ENCODE peak calls at places on chromosomes 3 and 15, in eight cellular contexts. H is uterus, F is BE2C, J is breast epithelium, E is mucosa of descending colon, X is endothelial cell of umbilical vein, O is GM12878, V is tibial nerve. S is an unnamed sample.
A peak's percentile ranks its signal among the peaks of the same experiment; 100 is the strongest.

GRCh38 chr15:57323806-57324589 is 52.3 kb upstream of the CGNL1 start:
- DNase-seq in H (no peak), F (peak; percentile 74), J (peak; percentile 78), E (peak; percentile 82), X (no peak), O (no peak), V (peak; percentile 39), S (peak; percentile 48)

GRCh38 chr15:74954515-74954914 is 2.1 kb downstream of the RPP25 start:
- DNase-seq in H (peak; percentile 23), F (peak; percentile 94), J (no peak), E (no peak), X (peak; percentile 59), O (no peak), V (no peak), S (no peak)

GRCh38 chr3:52085883-52086282 is 29.5 kb upstream of the DUSP7 start:
- DNase-seq in H (no peak), F (no peak), J (no peak), E (peak; percentile 16), X (no peak), O (no peak), V (no peak), S (no peak)

GRCh38 chr3:177813322-177813721 is 616.0 kb upstream of the TBL1XR1 start:
- DNase-seq in H (no peak), F (no peak), J (peak; percentile 80), E (no peak), X (peak; percentile 87), O (no peak), V (peak; percentile 67), S (peak; percentile 66)

GRCh38 chr3:138426211-138426610 is 8.2 kb upstream of the ESYT3 start:
- DNase-seq in H (no peak), F (no peak), J (no peak), E (no peak), X (no peak), O (no peak), V (no peak), S (peak; percentile 6)

GRCh38 chr3:81043009-81043408 is 718.4 kb downstream of the GBE1 start:
- DNase-seq in H (no peak), F (no peak), J (no peak), E (no peak), X (no peak), O (no peak), V (no peak), S (no peak)

GRCh38 chr15:92811514-92811913 is 88.6 kb upstream of the CHD2 start:
- DNase-seq in H (no peak), F (no peak), J (peak; percentile 61), E (no peak), X (no peak), O (no peak), V (no peak), S (peak; percentile 67)

GRCh38 chr3:86381247-86381646 is 609.7 kb downstream of the VGLL3 start:
- DNase-seq in H (no peak), F (no peak), J (no peak), E (no peak), X (no peak), O (no peak), V (no peak), S (no peak)

GRCh38 chr3:157445897-157446296 is 9.2 kb downstream of the PTX3 start:
- DNase-seq in H (no peak), F (no peak), J (no peak), E (no peak), X (peak; percentile 33), O (no peak), V (no peak), S (no peak)

GRCh38 chr3:51646091-51646490 is 25.0 kb upstream of the TEX264 start:
- DNase-seq in H (no peak), F (no peak), J (no peak), E (no peak), X (no peak), O (no peak), V (no peak), S (no peak)

GRCh38 chr3:151169700-151170224 is 33.3 kb downstream of the GPR171 start:
- DNase-seq in H (no peak), F (no peak), J (no peak), E (peak; percentile 55), X (no peak), O (no peak), V (peak; percentile 38), S (no peak)

GRCh38 chr15:40092416-40093223 is 16.1 kb downstream of the BMF start:
- DNase-seq in H (peak; percentile 88), F (no peak), J (no peak), E (peak; percentile 78), X (no peak), O (no peak), V (no peak), S (peak; percentile 83)

GRCh38 chr15:85973584-85974347 is 105.9 kb upstream of the AGBL1 start:
- DNase-seq in H (no peak), F (no peak), J (no peak), E (no peak), X (no peak), O (no peak), V (no peak), S (no peak)

GRCh38 chr3:105316307-105316706 is 50.4 kb upstream of the ALCAM start:
- DNase-seq in H (no peak), F (no peak), J (no peak), E (no peak), X (no peak), O (no peak), V (no peak), S (no peak)

GRCh38 chr3:46133285-46133684 is 74.8 kb downstream of the CCR1 start:
- DNase-seq in H (no peak), F (no peak), J (no peak), E (no peak), X (no peak), O (no peak), V (no peak), S (no peak)

GRCh38 chr3:196837819-196838420 is 29.8 kb upstream of the SENP5 start:
- DNase-seq in H (peak; percentile 43), F (peak; percentile 73), J (no peak), E (no peak), X (peak; percentile 56), O (peak; percentile 20), V (peak; percentile 70), S (no peak)

GRCh38 chr15:88985547-88986393 is 72.6 kb upstream of the MFGE8 start:
- DNase-seq in H (no peak), F (no peak), J (no peak), E (no peak), X (no peak), O (no peak), V (no peak), S (no peak)

GRCh38 chr15:100910119-100910518 is 9.0 kb upstream of the LRRK1 start:
- DNase-seq in H (no peak), F (no peak), J (no peak), E (no peak), X (no peak), O (no peak), V (no peak), S (no peak)

GRCh38 chr15:90987561-90988141 is 6.7 kb downstream of the PRC1 start:
- DNase-seq in H (no peak), F (no peak), J (no peak), E (no peak), X (no peak), O (no peak), V (no peak), S (no peak)

GRCh38 chr15:66866651-66867050 is 164.6 kb downstream of the SMAD6 start:
- DNase-seq in H (no peak), F (no peak), J (no peak), E (no peak), X (no peak), O (no peak), V (no peak), S (no peak)

GRCh38 chr3:43009547-43009946 is 30.4 kb downstream of the GASK1A start:
- DNase-seq in H (no peak), F (no peak), J (no peak), E (no peak), X (no peak), O (no peak), V (no peak), S (no peak)

GRCh38 chr3:128484404-128485282 is 8.4 kb downstream of the GATA2 start:
- DNase-seq in H (peak; percentile 45), F (peak; percentile 74), J (no peak), E (no peak), X (peak; percentile 63), O (no peak), V (no peak), S (no peak)

GRCh38 chr15:23503546-23503945 is 56.5 kb upstream of the GOLGA6L2 start:
- DNase-seq in H (no peak), F (no peak), J (no peak), E (no peak), X (no peak), O (no peak), V (no peak), S (no peak)

GRCh38 chr15:23497710-23498111 is 50.7 kb upstream of the GOLGA6L2 start:
- DNase-seq in H (no peak), F (peak; percentile 6), J (no peak), E (no peak), X (no peak), O (no peak), V (no peak), S (no peak)
- TF ChIP-seq CTCF in H (no peak), F (peak; percentile 49), J (no peak), E (no peak), X (peak; percentile 12), O (peak; percentile 41), V (peak; percentile 18), S (no peak)

DNA sequence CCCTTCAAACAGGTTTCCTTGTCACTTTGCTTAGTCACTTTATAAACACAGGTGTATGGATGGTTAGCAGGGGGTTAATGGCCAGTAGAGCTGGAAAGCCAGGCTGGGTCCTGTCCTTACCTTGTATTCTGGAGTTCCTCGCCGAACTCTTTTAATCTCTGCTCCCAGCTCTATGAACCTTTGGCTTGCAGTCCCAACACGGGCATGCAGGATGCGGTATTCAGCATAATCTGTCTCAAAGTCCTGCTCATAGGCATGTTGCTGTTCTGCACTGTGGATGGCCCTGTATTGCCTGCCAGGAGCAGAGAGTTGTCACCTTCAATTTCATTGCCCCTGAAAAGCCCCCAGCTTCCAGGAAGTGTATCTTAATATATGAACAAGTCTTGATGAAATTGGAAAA is 2.7 kb downstream of the ELL3 start:
- DNase-seq in H (no peak), F (no peak), J (no peak), E (no peak), X (no peak), O (no peak), V (no peak), S (no peak)
- H3K36me3 ChIP-seq in H (no peaks in the 10 kb centered on the region), F (peaks cover 46% of the 10 kb centered on the region), J (no peaks in the 10 kb centered on the region), E (peaks cover 7% of the 10 kb centered on the region), X (peaks cover 22% of the 10 kb centered on the region), O (peaks cover 30% of the 10 kb centered on the region), V (no peaks in the 10 kb centered on the region), S (peaks cover 52% of the 10 kb centered on the region)

DNA sequence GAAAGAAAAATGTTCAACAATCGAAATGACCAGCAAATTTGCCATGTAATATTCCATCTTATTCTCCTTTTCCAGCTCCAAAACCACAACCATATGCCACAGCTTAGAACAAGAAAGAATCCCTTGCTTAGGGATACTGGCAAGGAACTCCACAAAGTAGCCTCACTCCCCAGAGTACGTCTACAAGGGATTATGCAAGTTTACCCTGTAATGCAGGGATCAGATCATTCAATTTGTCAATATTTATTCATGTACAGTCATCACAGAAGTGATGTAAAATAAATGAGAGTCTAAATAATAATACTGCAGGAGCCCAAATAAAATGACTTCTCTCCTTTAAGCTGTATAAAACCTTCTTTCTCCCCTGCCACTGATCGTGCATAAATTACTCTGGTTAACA is 23.5 kb upstream of the MYO1E start:
- DNase-seq in H (no peak), F (no peak), J (no peak), E (no peak), X (no peak), O (no peak), V (no peak), S (no peak)
- TF ChIP-seq CTCF in H (no peak), F (no peak), J (no peak), E (no peak), X (no peak), O (no peak), V (no peak), S (no peak)

GRCh38 chr15:70063284-70063991 is 34.3 kb downstream of the TLE3 start:
- DNase-seq in H (peak; percentile 72), F (no peak), J (no peak), E (no peak), X (no peak), O (no peak), V (no peak), S (no peak)
- H3K36me3 ChIP-seq in H (no peaks in the 10 kb centered on the region), F (peaks cover 43% of the 10 kb centered on the region), J (peaks cover 12% of the 10 kb centered on the region), E (no peaks in the 10 kb centered on the region), X (peaks cover 11% of the 10 kb centered on the region), O (peaks cover 47% of the 10 kb centered on the region), V (no peaks in the 10 kb centered on the region), S (peaks cover 70% of the 10 kb centered on the region)

S was measured in upper lobe of left lung.